ENCODE peak calls at places on chromosomes 4 and X, in six cellular contexts. J, T, M, O, V and Y are unnamed samples.

GRCh38 chrX:63658920-63659319 is 126.1 kb downstream of the ARHGEF9 start:
- DNase-seq in T (peak; percentile 21), V (peak; percentile 18), O (no peak), M (no peak), J (no peak), Y (no peak)

GRCh38 chr4:2341911-2342652 is 76.4 kb downstream of the ZFYVE28 start:
- DNase-seq in T (no peak), O (no peak), M (no peak), J (no peak), V (no peak), Y (no peak)

GRCh38 chrX:68827848-68828562 is 816 bp upstream of the EFNB1 start:
- DNase-seq in V (peak; percentile 84), M (peak; percentile 59), T (peak; percentile 52), J (peak; percentile 79), O (peak; percentile 66), Y (peak; percentile 81)

GRCh38 chr4:182301736-182302135 is 58.5 kb downstream of the TENM3 start:
- DNase-seq in O (no peak), M (no peak), J (no peak), T (no peak), V (no peak), Y (no peak)

GRCh38 chrX:40996886-40997530 is 88.2 kb upstream of the USP9X start:
- DNase-seq in J (no peak), V (peak; percentile 86), O (peak; percentile 41), M (peak; percentile 42), T (peak; percentile 37), Y (peak; percentile 84)

GRCh38 chr4:105683038-105683437 is 25.5 kb downstream of the INTS12 start:
- DNase-seq in T (no peak), J (no peak), V (no peak), O (no peak), M (no peak), Y (no peak)

GRCh38 chr4:6881908-6882307 is 27.7 kb upstream of the TBC1D14 start:
- DNase-seq in J (no peak), V (no peak), T (no peak), M (no peak), O (no peak), Y (no peak)

GRCh38 chr4:173448557-173448918 is 49.6 kb upstream of the SCRG1 start:
- DNase-seq in T (peak; percentile 32), M (no peak), J (no peak), V (peak; percentile 75), O (no peak), Y (peak; percentile 78)

GRCh38 chrX:9163153-9163790 is 129.3 kb upstream of the FAM9B start:
- DNase-seq in M (no peak), T (no peak), J (no peak), O (no peak), V (peak; percentile 23), Y (peak; percentile 33)

GRCh38 chr4:140237616-140238352 is 83.8 kb upstream of the MAML3 start:
- DNase-seq in J (peak; percentile 64), O (no peak), M (no peak), T (peak; percentile 98), V (peak; percentile 99), Y (peak; percentile 95)

GRCh38 chrX:1679238-1679637 is 64.4 kb downstream of the ASMT start:
- DNase-seq in J (no peak), O (no peak), M (no peak), T (no peak), V (no peak), Y (peak; percentile 10)

GRCh38 chr4:37675587-37676290 is 10.4 kb downstream of the RELL1 start:
- DNase-seq in J (no peak), M (no peak), T (no peak), O (no peak), V (no peak), Y (no peak)

GRCh38 chr4:75289843-75290616 is 224.2 kb downstream of the RCHY1 start:
- DNase-seq in O (no peak), T (no peak), J (no peak), M (peak; percentile 47), V (peak; percentile 2), Y (no peak)

GRCh38 chr4:7909966-7910720 is 29.5 kb downstream of the AFAP1 start:
- DNase-seq in T (peak; percentile 56), J (no peak), O (no peak), V (peak; percentile 86), M (no peak), Y (no peak)

GRCh38 chr4:162056947-162057346 is 106.9 kb downstream of the FSTL5 start:
- DNase-seq in M (no peak), T (no peak), O (no peak), J (no peak), V (no peak), Y (no peak)

GRCh38 chrX:31931225-31931624 is 859.4 kb upstream of the FTHL17 start:
- DNase-seq in J (no peak), T (no peak), O (no peak), V (no peak), M (no peak), Y (peak; percentile 43)

GRCh38 chr4:47913328-47913727 is 1.1 kb downstream of the NFXL1 start:
- DNase-seq in M (no peak), V (peak; percentile 34), O (no peak), J (no peak), T (no peak), Y (peak; percentile 30)

GRCh38 chr4:120703908-120704307 is 218.6 kb downstream of the PRDM5 start:
- DNase-seq in J (no peak), T (no peak), O (no peak), M (no peak), V (peak; percentile 19), Y (no peak)

GRCh38 chr4:105600951-105601350 is 48.5 kb downstream of the ARHGEF38 start:
- DNase-seq in O (no peak), T (no peak), V (no peak), J (no peak), M (no peak), Y (no peak)

GRCh38 chrX:81779701-81780100 is 577.8 kb downstream of the SH3BGRL start:
- DNase-seq in M (no peak), T (no peak), J (no peak), O (no peak), V (no peak), Y (no peak)

GRCh38 chr4:176638992-176639391 is 153.7 kb downstream of the VEGFC start:
- DNase-seq in J (no peak), O (no peak), T (no peak), V (no peak), M (no peak), Y (no peak)

GRCh38 chr4:155208258-155209054 is at the start of gene NPY2R:
- DNase-seq in V (no peak), T (no peak), O (no peak), M (no peak), J (no peak), Y (no peak)

GRCh38 chr4:155207534-155208257 is 740 bp upstream of the NPY2R start:
- DNase-seq in V (peak; percentile 9), O (no peak), J (no peak), T (no peak), M (no peak), Y (peak; percentile 7)
- TF ChIP-seq CTCF in V (peak; percentile 34), O (no peak), J (no peak), T (no peak), M (no peak), Y (peak; percentile 14)

DNA sequence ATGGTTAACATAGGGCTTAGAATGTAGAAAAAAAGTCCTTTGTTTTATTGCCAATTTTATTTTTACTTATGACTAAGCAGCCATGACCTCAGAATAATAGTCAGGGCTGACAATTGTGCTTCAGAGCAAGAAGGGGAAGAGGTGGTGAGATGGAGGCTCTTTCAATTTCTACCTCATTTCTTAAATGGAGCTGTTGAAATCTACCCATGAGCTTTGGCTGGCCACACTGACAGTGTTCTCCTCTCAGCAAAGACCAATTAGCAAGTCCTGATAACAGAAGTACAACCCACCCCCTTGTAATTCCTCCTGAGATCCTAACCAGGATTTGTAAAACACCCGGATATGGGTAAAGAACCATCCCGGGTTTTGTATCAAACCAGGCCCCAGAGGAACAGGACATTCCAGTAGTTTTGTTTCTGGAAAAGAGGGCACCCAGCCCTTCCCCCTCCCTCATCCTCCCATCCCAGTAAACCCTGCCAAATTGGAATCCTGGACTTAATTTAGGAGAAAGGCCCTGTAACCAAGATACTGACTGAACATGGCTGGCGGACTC is at the start of gene HEPH:
- DNase-seq in O (peak; percentile 58), V (peak; percentile 83), M (no peak), T (no peak), J (no peak), Y (peak; percentile 12)
- H3K4me3 ChIP-seq in O (peak within 1 kb of the TSS; percentile 66), V (peak within 1 kb of the TSS; percentile 64), M (no peak within 1 kb of the TSS), T (peak within 1 kb of the TSS; percentile 67), J (peak within 1 kb of the TSS; percentile 14), Y (peak within 1 kb of the TSS; percentile 8)

DNA sequence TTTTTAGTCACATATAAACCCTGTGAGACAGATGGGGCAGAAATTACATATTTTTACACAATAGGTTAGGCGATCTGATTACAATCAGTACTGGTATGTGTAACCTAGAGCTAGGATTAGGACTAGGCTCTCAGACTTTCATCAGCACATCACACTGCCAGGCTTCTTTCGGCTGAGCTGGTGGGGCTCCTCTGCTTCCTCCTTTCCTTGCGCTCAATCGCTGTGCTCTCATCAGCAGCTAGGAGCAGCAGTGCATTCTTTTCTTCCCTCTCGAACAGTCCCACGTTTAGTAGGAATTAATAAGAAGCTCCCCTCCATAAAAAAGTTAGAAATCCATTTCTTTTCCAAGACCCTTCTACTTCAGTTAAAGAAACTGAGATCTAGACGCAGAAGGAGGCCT is 350.4 kb downstream of the SPRY1 start:
- DNase-seq in J (no peak), O (no peak), V (peak; percentile 8), T (no peak), M (no peak), Y (no peak)
- TF ChIP-seq CTCF in J (no peak), O (no peak), V (no peak), T (no peak), M (no peak), Y (no peak)

GRCh38 chr4:112289407-112290253 is 3.9 kb upstream of the TIFA start:
- DNase-seq in V (no peak), J (no peak), M (no peak), T (no peak), O (no peak), Y (no peak)
- H3K4me3 ChIP-seq in V (no peak overlapping the region), J (no peak overlapping the region), M (no peak overlapping the region), T (no peak overlapping the region), O (no peak overlapping the region), Y (no peak overlapping the region)

GRCh38 chr4:150960818-150961217 is 54.3 kb downstream of the LRBA start:
- DNase-seq in O (peak; percentile 57), M (no peak), V (no peak), T (peak; percentile 13), J (no peak), Y (no peak)
- TF ChIP-seq CTCF in O (peak; percentile 52), M (peak; percentile 5), V (peak; percentile 36), T (peak; percentile 65), J (no peak), Y (peak; percentile 34)